ENCODE peak calls at places on chromosomes 13 and 19, in ten cellular contexts. G is Calu3; H is chondrocyte; F is NT2/D1; Q is naive thymus-derived CD8-positive, alpha-beta T cell; O is caudate nucleus; T is Caco-2; I is SHP77; L is GM04504; U is non-pigmented ciliary epithelial cell. M is an unnamed sample.

GRCh38 chr13:36736119-36736726 is 62.4 kb downstream of the SERTM1 start:
- DNase-seq in Q (peak; percentile 20), O (no peak), G (peak; percentile 47), H (no peak), T (peak; percentile 58), U (no peak), I (peak; percentile 76), F (peak; percentile 25), L (peak; percentile 18), M (peak; percentile 18)

GRCh38 chr13:21717817-21718216 is 46.9 kb downstream of the FGF9 start:
- DNase-seq in U (no peak), H (no peak), L (no peak), F (peak; percentile 49), G (no peak), Q (no peak), O (no peak), T (peak; percentile 15), I (no peak), M (no peak)

GRCh38 chr19:38678891-38679494 is 31.5 kb downstream of the ACTN4 start:
- DNase-seq in U (no peak), H (no peak), Q (no peak), O (no peak), T (no peak), I (no peak), F (no peak), G (no peak), L (no peak), M (no peak)

GRCh38 chr19:4063369-4064072 is 3.2 kb downstream of the ZBTB7A start:
- DNase-seq in G (no peak), F (no peak), H (no peak), T (no peak), Q (no peak), L (no peak), U (no peak), O (no peak), I (no peak), M (peak; percentile 50)

GRCh38 chr19:36097036-36097435 is 13.9 kb upstream of the OVOL3 start:
- DNase-seq in F (no peak), I (no peak), O (no peak), U (no peak), L (no peak), H (no peak), G (no peak), T (no peak), Q (no peak), M (no peak)

GRCh38 chr19:10888421-10888866 is 17.1 kb downstream of the CARM1 start:
- DNase-seq in O (no peak), T (no peak), F (peak; percentile 73), U (no peak), G (no peak), L (no peak), I (no peak), Q (no peak), H (no peak), M (no peak)

GRCh38 chr19:662207-662961 is 630 bp downstream of the RNF126 start:
- DNase-seq in H (no peak), T (peak; percentile 51), U (no peak), F (no peak), G (peak; percentile 43), Q (peak; percentile 56), L (no peak), I (peak; percentile 30), O (no peak), M (peak; percentile 36)

GRCh38 chr13:36887758-36888521 is 32.1 kb downstream of the SMAD9 start:
- DNase-seq in L (no peak), U (no peak), F (no peak), G (no peak), Q (no peak), H (no peak), I (no peak), T (no peak), O (no peak), M (no peak)

GRCh38 chr13:72570019-72570418 is 157.4 kb downstream of the MZT1 start:
- DNase-seq in Q (no peak), L (no peak), F (no peak), U (no peak), G (no peak), I (no peak), O (no peak), T (no peak), H (no peak), M (no peak)

GRCh38 chr13:97223711-97224461 is 1.8 kb downstream of the MBNL2 start:
- DNase-seq in I (peak; percentile 62), Q (no peak), H (no peak), G (no peak), T (peak; percentile 51), U (peak; percentile 86), O (peak; percentile 75), F (peak; percentile 40), L (peak; percentile 75), M (peak; percentile 78)

GRCh38 chr19:8569066-8569761 is 8.0 kb downstream of the MYO1F start:
- DNase-seq in H (no peak), F (no peak), U (peak; percentile 93), I (no peak), L (peak; percentile 84), T (no peak), Q (no peak), O (no peak), G (peak; percentile 29), M (peak; percentile 49)

GRCh38 chr19:4182082-4182926 is at the start of the genes ANKRD24 and SIRT6:
- DNase-seq in H (peak; percentile 98), O (peak; percentile 92), G (peak; percentile 94), Q (peak; percentile 93), I (peak; percentile 93), T (peak; percentile 96), F (peak; percentile 92), L (peak; percentile 87), U (peak; percentile 78), M (peak; percentile 93)

GRCh38 chr13:23159205-23159586 is 21.6 kb upstream of the SGCG start:
- DNase-seq in I (no peak), U (peak; percentile 15), G (peak; percentile 30), H (no peak), L (no peak), Q (no peak), T (no peak), F (peak; percentile 40), O (no peak), M (peak; percentile 34)

GRCh38 chr19:16470541-16470910 is 1.2 kb downstream of the EPS15L1 start:
- DNase-seq in L (no peak), O (no peak), I (no peak), U (no peak), F (no peak), G (no peak), T (no peak), Q (no peak), H (no peak), M (no peak)

GRCh38 chr19:2084993-2085720 is 11.0 kb downstream of the MOB3A start:
- DNase-seq in L (no peak), U (no peak), F (no peak), G (no peak), Q (peak; percentile 72), O (no peak), I (no peak), T (no peak), H (no peak), M (peak; percentile 82)

GRCh38 chr19:41753159-41753558 is 2.2 kb upstream of the CEACAM6 start:
- DNase-seq in I (peak; percentile 23), L (no peak), H (no peak), G (peak; percentile 89), F (peak; percentile 28), T (peak; percentile 78), O (no peak), U (no peak), Q (peak; percentile 82), M (no peak)

GRCh38 chr19:38319421-38320258 is at the start of gene KCNK6:
- DNase-seq in G (peak; percentile 34), Q (peak; percentile 26), F (no peak), T (peak; percentile 45), O (no peak), H (no peak), U (no peak), I (peak; percentile 24), L (no peak), M (no peak)

GRCh38 chr13:29908411-29908810 is 58.0 kb upstream of the UBL3 start:
- DNase-seq in F (no peak), G (no peak), O (no peak), T (no peak), H (no peak), L (peak; percentile 82), I (no peak), Q (no peak), U (no peak), M (no peak)

GRCh38 chr19:31054430-31054829 is 294.8 kb downstream of the TSHZ3 start:
- DNase-seq in G (no peak), L (peak; percentile 26), I (peak; percentile 5), H (no peak), O (no peak), F (peak; percentile 20), Q (no peak), U (peak; percentile 24), T (peak; percentile 16), M (peak; percentile 42)

GRCh38 chr19:28640506-28640905 is 572.4 kb downstream of the UQCRFS1 start:
- DNase-seq in Q (no peak), U (no peak), O (no peak), T (no peak), L (no peak), F (no peak), G (no peak), H (no peak), I (no peak), M (no peak)

GRCh38 chr19:35696835-35697234 is 7.5 kb upstream of the ZBTB32 start:
- DNase-seq in H (no peak), G (no peak), I (no peak), Q (no peak), U (no peak), L (no peak), O (no peak), T (peak; percentile 19), F (no peak), M (no peak)